ENCODE peak calls at places on chromosomes 1 and 21, in five cellular contexts. One of them, this sample, is unnamed.

GRCh38 chr1:156194300-156194652 is 372 bp downstream of the SLC25A44 start:
- DNase-seq in neural progenitor cell: no peak
- DNase-seq in PC-9: no peak
- DNase-seq in left ventricle myocardium inferior: no peak
- DNase-seq in AG04450: no peak
- DNase-seq in this sample: no peak

GRCh38 chr1:203476223-203476622 is 617 bp downstream of the PRELP start:
- DNase-seq in neural progenitor cell: no peak
- DNase-seq in left ventricle myocardium inferior: no peak
- DNase-seq in AG04450: no peak
- DNase-seq in PC-9: no peak
- DNase-seq in this sample: no peak

GRCh38 chr1:26126321-26127084 is 14.9 kb downstream of the PDIK1L start:
- DNase-seq in left ventricle myocardium inferior: no peak
- DNase-seq in neural progenitor cell: no peak
- DNase-seq in PC-9: peak
- DNase-seq in AG04450: no peak
- DNase-seq in this sample: peak

GRCh38 chr1:151723726-151724370 is 2.5 kb downstream of the RIIAD1 start:
- DNase-seq in PC-9: no peak
- DNase-seq in AG04450: no peak
- DNase-seq in left ventricle myocardium inferior: no peak
- DNase-seq in neural progenitor cell: no peak
- DNase-seq in this sample: no peak

GRCh38 chr1:30722175-30722537 is 1.2 kb downstream of the MATN1 start:
- DNase-seq in left ventricle myocardium inferior: no peak
- DNase-seq in AG04450: no peak
- DNase-seq in neural progenitor cell: no peak
- DNase-seq in PC-9: peak
- DNase-seq in this sample: no peak

GRCh38 chr1:234089396-234089795 is 184.9 kb downstream of the SLC35F3 start:
- DNase-seq in neural progenitor cell: peak
- DNase-seq in PC-9: no peak
- DNase-seq in left ventricle myocardium inferior: no peak
- DNase-seq in AG04450: no peak
- DNase-seq in this sample: no peak

GRCh38 chr1:76764638-76765572 is 102.4 kb upstream of the ST6GALNAC5 start:
- DNase-seq in AG04450: no peak
- DNase-seq in PC-9: no peak
- DNase-seq in left ventricle myocardium inferior: peak
- DNase-seq in neural progenitor cell: peak
- DNase-seq in this sample: no peak

GRCh38 chr1:153549741-153550397 is 811 bp upstream of the S100A3 start:
- DNase-seq in AG04450: no peak
- DNase-seq in PC-9: no peak
- DNase-seq in neural progenitor cell: no peak
- DNase-seq in left ventricle myocardium inferior: no peak
- DNase-seq in this sample: no peak

GRCh38 chr1:33711511-33711910 is 152.4 kb upstream of the HMGB4 start:
- DNase-seq in left ventricle myocardium inferior: no peak
- DNase-seq in PC-9: no peak
- DNase-seq in AG04450: no peak
- DNase-seq in neural progenitor cell: no peak
- DNase-seq in this sample: no peak

GRCh38 chr1:33055210-33055991 is 18.7 kb upstream of the AK2 start:
- DNase-seq in neural progenitor cell: peak
- DNase-seq in PC-9: peak
- DNase-seq in left ventricle myocardium inferior: peak
- DNase-seq in AG04450: peak
- DNase-seq in this sample: peak

GRCh38 chr1:20739225-20739624 is 6.7 kb upstream of the SH2D5 start:
- DNase-seq in AG04450: peak
- DNase-seq in left ventricle myocardium inferior: no peak
- DNase-seq in PC-9: no peak
- DNase-seq in neural progenitor cell: no peak
- DNase-seq in this sample: no peak

GRCh38 chr1:54774820-54775498 is 10.6 kb upstream of the PARS2 start:
- DNase-seq in neural progenitor cell: peak
- DNase-seq in AG04450: no peak
- DNase-seq in PC-9: no peak
- DNase-seq in left ventricle myocardium inferior: no peak
- DNase-seq in this sample: no peak

GRCh38 chr1:63817700-63818099 is 43.9 kb downstream of the ROR1 start:
- DNase-seq in neural progenitor cell: no peak
- DNase-seq in AG04450: no peak
- DNase-seq in left ventricle myocardium inferior: no peak
- DNase-seq in PC-9: no peak
- DNase-seq in this sample: no peak

GRCh38 chr1:183898001-183898396 is 93.1 kb downstream of the RGL1 start:
- DNase-seq in AG04450: no peak
- DNase-seq in neural progenitor cell: no peak
- DNase-seq in PC-9: no peak
- DNase-seq in left ventricle myocardium inferior: no peak
- DNase-seq in this sample: peak

GRCh38 chr1:154483941-154484803 is 17.8 kb upstream of the TDRD10 start:
- DNase-seq in AG04450: peak
- DNase-seq in left ventricle myocardium inferior: no peak
- DNase-seq in PC-9: peak
- DNase-seq in neural progenitor cell: no peak
- DNase-seq in this sample: no peak

GRCh38 chr1:206892351-206892984 is 4.8 kb upstream of the IL24 start:
- DNase-seq in PC-9: no peak
- DNase-seq in neural progenitor cell: no peak
- DNase-seq in left ventricle myocardium inferior: no peak
- DNase-seq in AG04450: no peak
- DNase-seq in this sample: no peak

GRCh38 chr1:84077476-84078107 is 66.5 kb upstream of the PRKACB start:
- DNase-seq in PC-9: peak
- DNase-seq in neural progenitor cell: peak
- DNase-seq in left ventricle myocardium inferior: peak
- DNase-seq in AG04450: no peak
- DNase-seq in this sample: peak

GRCh38 chr21:33975548-33976081 is 60.0 kb upstream of the ATP5PO start:
- DNase-seq in left ventricle myocardium inferior: no peak
- DNase-seq in PC-9: peak
- DNase-seq in AG04450: no peak
- DNase-seq in neural progenitor cell: no peak
- DNase-seq in this sample: peak

GRCh38 chr21:38984982-38985422 is 179.3 kb downstream of the ETS2 start:
- DNase-seq in left ventricle myocardium inferior: no peak
- DNase-seq in AG04450: no peak
- DNase-seq in neural progenitor cell: no peak
- DNase-seq in PC-9: no peak
- DNase-seq in this sample: no peak

GRCh38 chr1:109791495-109792040 is 27.8 kb upstream of the EPS8L3 start:
- DNase-seq in neural progenitor cell: no peak
- DNase-seq in AG04450: no peak
- DNase-seq in left ventricle myocardium inferior: no peak
- DNase-seq in PC-9: no peak
- DNase-seq in this sample: no peak

GRCh38 chr1:16189921-16190499 is 22.4 kb downstream of the ARHGEF19 start:
- DNase-seq in neural progenitor cell: no peak
- DNase-seq in PC-9: no peak
- DNase-seq in left ventricle myocardium inferior: no peak
- DNase-seq in AG04450: no peak
- DNase-seq in this sample: no peak

GRCh38 chr21:35198004-35198403 is 148.9 kb upstream of the RUNX1 start:
- DNase-seq in AG04450: peak
- DNase-seq in left ventricle myocardium inferior: no peak
- DNase-seq in PC-9: peak
- DNase-seq in neural progenitor cell: no peak
- DNase-seq in this sample: no peak

GRCh38 chr1:117312453-117313138 is 54.7 kb upstream of the MAN1A2 start:
- DNase-seq in left ventricle myocardium inferior: no peak
- DNase-seq in PC-9: no peak
- DNase-seq in AG04450: peak
- DNase-seq in neural progenitor cell: peak
- DNase-seq in this sample: peak
- TF ChIP-seq CTCF in left ventricle myocardium inferior: peak
- TF ChIP-seq CTCF in PC-9: peak
- TF ChIP-seq CTCF in AG04450: peak
- TF ChIP-seq CTCF in neural progenitor cell: peak
- TF ChIP-seq CTCF in this sample: peak

GRCh38 chr1:230292739-230293720 is 133.1 kb downstream of the PGBD5 start:
- DNase-seq in left ventricle myocardium inferior: no peak
- DNase-seq in PC-9: no peak
- DNase-seq in neural progenitor cell: peak
- DNase-seq in AG04450: no peak
- DNase-seq in this sample: no peak
- TF ChIP-seq CTCF in left ventricle myocardium inferior: no peak
- TF ChIP-seq CTCF in PC-9: no peak
- TF ChIP-seq CTCF in neural progenitor cell: no peak
- TF ChIP-seq CTCF in AG04450: no peak
- TF ChIP-seq CTCF in this sample: no peak

GRCh38 chr21:17514124-17514481 is 1.3 kb downstream of the CXADR start:
- DNase-seq in AG04450: no peak
- DNase-seq in left ventricle myocardium inferior: no peak
- DNase-seq in PC-9: peak
- DNase-seq in neural progenitor cell: peak
- DNase-seq in this sample: no peak

GRCh38 chr21:17513214-17514123 is 626 bp downstream of the CXADR start:
- DNase-seq in neural progenitor cell: peak
- DNase-seq in left ventricle myocardium inferior: no peak
- DNase-seq in PC-9: peak
- DNase-seq in AG04450: no peak
- DNase-seq in this sample: peak

GRCh38 chr21:17506936-17507335 is 5.9 kb upstream of the CXADR start:
- DNase-seq in PC-9: no peak
- DNase-seq in neural progenitor cell: no peak
- DNase-seq in left ventricle myocardium inferior: no peak
- DNase-seq in AG04450: no peak
- DNase-seq in this sample: no peak

GRCh38 chr21:17512245-17513213 is at the start of gene CXADR:
- DNase-seq in left ventricle myocardium inferior: peak
- DNase-seq in neural progenitor cell: peak
- DNase-seq in AG04450: no peak
- DNase-seq in PC-9: peak
- DNase-seq in this sample: peak
- TF ChIP-seq CTCF in left ventricle myocardium inferior: peak
- TF ChIP-seq CTCF in neural progenitor cell: peak
- TF ChIP-seq CTCF in AG04450: peak
- TF ChIP-seq CTCF in PC-9: peak
- TF ChIP-seq CTCF in this sample: peak

GRCh38 chr1:984476-984814 is 2.6 kb upstream of the PERM1 start:
- DNase-seq in neural progenitor cell: no peak
- DNase-seq in left ventricle myocardium inferior: no peak
- DNase-seq in PC-9: no peak
- DNase-seq in AG04450: no peak
- DNase-seq in this sample: no peak
- TF ChIP-seq CTCF in neural progenitor cell: peak
- TF ChIP-seq CTCF in left ventricle myocardium inferior: peak
- TF ChIP-seq CTCF in PC-9: no peak
- TF ChIP-seq CTCF in AG04450: no peak
- TF ChIP-seq CTCF in this sample: no peak